ENCODE peak calls at places on chromosomes 11 and 22, in nine cellular contexts. B is right atrium auricular region, I is heart right ventricle, G is retinal pigment epithelial cell, Q is fibroblast of mammary gland, O is right lobe of liver, V is transverse colon, K is fibroblast of lung, W is breast epithelium. N is an unnamed sample.

GRCh38 chr22:35918466-35918865 is 110.2 kb downstream of the RBFOX2 start:
- DNase-seq in B (no peak), I (no peak), G (no peak), Q (peak), O (no peak), V (no peak), K (no peak), W (no peak), N (no peak)

GRCh38 chr11:65036931-65037330 is 4.1 kb upstream of the SAC3D1 start:
- DNase-seq in B (no peak), I (peak), G (no peak), Q (no peak), O (peak), V (peak), K (no peak), W (peak), N (peak)

GRCh38 chr11:20933086-20933485 is 263.7 kb downstream of the NELL1 start:
- DNase-seq in B (no peak), I (no peak), G (no peak), Q (no peak), O (no peak), V (no peak), K (no peak), W (no peak), N (no peak)

GRCh38 chr11:1011320-1011698 is 25.2 kb downstream of the MUC6 start:
- DNase-seq in B (no peak), I (no peak), G (no peak), Q (no peak), O (no peak), V (no peak), K (no peak), W (no peak), N (no peak)

GRCh38 chr22:36471341-36471821 is 10.1 kb downstream of the TXN2 start:
- DNase-seq in B (no peak), I (no peak), G (no peak), Q (peak), O (no peak), V (no peak), K (peak), W (no peak), N (no peak)

GRCh38 chr11:57903441-57904123 is 120.1 kb upstream of the OR9Q1 start:
- DNase-seq in B (no peak), I (no peak), G (no peak), Q (peak), O (no peak), V (peak), K (peak), W (peak), N (no peak)

GRCh38 chr11:98260983-98261382 is 759.8 kb upstream of the CNTN5 start:
- DNase-seq in B (no peak), I (no peak), G (no peak), Q (no peak), O (no peak), V (no peak), K (no peak), W (no peak), N (no peak)

GRCh38 chr11:130531061-130531460 is 82.6 kb downstream of the ADAMTS15 start:
- DNase-seq in B (no peak), I (no peak), G (peak), Q (peak), O (no peak), V (no peak), K (peak), W (no peak), N (no peak)

GRCh38 chr11:72716788-72717435 is 35.3 kb downstream of the ARAP1 start:
- DNase-seq in B (no peak), I (no peak), G (no peak), Q (no peak), O (no peak), V (no peak), K (no peak), W (no peak), N (no peak)

GRCh38 chr11:47348859-47349258 is 3.6 kb downstream of the MYBPC3 start:
- DNase-seq in B (no peak), I (no peak), G (no peak), Q (peak), O (peak), V (no peak), K (no peak), W (no peak), N (peak)

GRCh38 chr11:101226617-101227016 is 97.0 kb upstream of the PGR start:
- DNase-seq in B (no peak), I (no peak), G (no peak), Q (no peak), O (no peak), V (no peak), K (no peak), W (no peak), N (no peak)

GRCh38 chr11:96242191-96242845 is 100.7 kb downstream of the MAML2 start:
- DNase-seq in B (no peak), I (no peak), G (no peak), Q (peak), O (no peak), V (no peak), K (no peak), W (no peak), N (no peak)
- H3K4me3 ChIP-seq in B (peak), I (no peak), G (no peak), Q (no peak), O (no peak), V (no peak), K (peak), W (no peak), N (no peak)

GRCh38 chr22:30920407-30920806 is 48.2 kb downstream of the MORC2 start:
- DNase-seq in B (peak), I (peak), G (peak), Q (peak), O (peak), V (peak), K (peak), W (peak), N (peak)
- TF ChIP-seq CTCF in B (peak), I (peak), G (peak), Q (peak), O (peak), V (peak), K (peak), W (peak), N (peak)

GRCh38 chr22:38271101-38271500 is 1.7 kb downstream of the TMEM184B start:
- DNase-seq in B (no peak), I (no peak), G (no peak), Q (no peak), O (no peak), V (no peak), K (no peak), W (no peak), N (no peak)
- H3K4me3 ChIP-seq in B (peak), I (no peak), G (peak), Q (no peak), O (no peak), V (no peak), K (peak), W (peak), N (no peak)

GRCh38 chr11:111454561-111455192 is 57.5 kb downstream of the BTG4 start:
- DNase-seq in B (no peak), I (peak), G (no peak), Q (peak), O (no peak), V (peak), K (peak), W (no peak), N (no peak)
- TF ChIP-seq CTCF in B (no peak), I (peak), G (peak), Q (peak), O (no peak), V (peak), K (peak), W (no peak), N (peak)

GRCh38 chr11:134607963-134608750 is 196.1 kb upstream of the B3GAT1 start:
- DNase-seq in B (peak), I (no peak), G (no peak), Q (no peak), O (no peak), V (no peak), K (no peak), W (no peak), N (peak)
- H3K4me3 ChIP-seq in B (no peak), I (no peak), G (no peak), Q (no peak), O (no peak), V (no peak), K (no peak), W (no peak), N (no peak)

GRCh38 chr22:24178502-24179440 is 2.5 kb upstream of the SUSD2 start:
- DNase-seq in B (no peak), I (no peak), G (no peak), Q (no peak), O (no peak), V (no peak), K (no peak), W (no peak), N (no peak)
- TF ChIP-seq CTCF in B (no peak), I (no peak), G (peak), Q (peak), O (no peak), V (no peak), K (peak), W (no peak), N (peak)

GRCh38 chr11:131667566-131667965 is 297.2 kb downstream of the NTM start:
- DNase-seq in B (no peak), I (no peak), G (no peak), Q (no peak), O (no peak), V (no peak), K (no peak), W (peak), N (no peak)
- H3K4me3 ChIP-seq in B (no peak), I (no peak), G (no peak), Q (no peak), O (no peak), V (no peak), K (no peak), W (no peak), N (no peak)

N was measured in LNCaP clone FGC.